ENCODE peak calls at places on chromosomes 5 and 9, in six cellular contexts. P is heart left ventricle; S is activated T-helper 9 cell treated with anti-CD3 and anti-CD28 coated beads, Interleukin-2, amount 50 U/mL, for 16 hours; A is kidney; E is stimulated activated naive CD4-positive, alpha-beta T cell; I is effector memory CD8-positive, alpha-beta T cell. T is an unnamed sample.

GRCh38 chr5:66864240-66864884 is 268.2 kb downstream of the MAST4 start:
- DNase-seq in P (peak; percentile 25), S (no peak), A (no peak), E (no peak), I (peak; percentile 7), T (peak; percentile 20)

GRCh38 chr5:56693220-56693579 is 122.1 kb upstream of the MAP3K1 start:
- DNase-seq in P (no peak), S (peak; percentile 45), A (no peak), E (no peak), I (no peak), T (no peak)

GRCh38 chr9:17839744-17840143 is 260.9 kb downstream of the SH3GL2 start:
- DNase-seq in P (no peak), S (no peak), A (no peak), E (no peak), I (no peak), T (no peak)

GRCh38 chr9:81497096-81497495 is 192.3 kb downstream of the TLE1 start:
- DNase-seq in P (no peak), S (no peak), A (no peak), E (no peak), I (no peak), T (no peak)

GRCh38 chr5:42109006-42109572 is 184.0 kb downstream of the FBXO4 start:
- DNase-seq in P (no peak), S (no peak), A (no peak), E (no peak), I (no peak), T (no peak)

GRCh38 chr9:90898229-90898628 is 96.6 kb downstream of the SYK start:
- DNase-seq in P (no peak), S (no peak), A (no peak), E (no peak), I (no peak), T (no peak)

GRCh38 chr9:1373445-1373844 is 323.3 kb downstream of the DMRT2 start:
- DNase-seq in P (no peak), S (no peak), A (no peak), E (no peak), I (no peak), T (no peak)

GRCh38 chr9:92685022-92685421 is 15.1 kb upstream of the IPPK start:
- DNase-seq in P (no peak), S (no peak), A (no peak), E (no peak), I (no peak), T (no peak)

GRCh38 chr9:23379842-23380241 is 446.2 kb downstream of the ELAVL2 start:
- DNase-seq in P (no peak), S (no peak), A (no peak), E (no peak), I (no peak), T (no peak)

GRCh38 chr9:124820606-124821246 is 32.5 kb upstream of the WDR38 start:
- DNase-seq in P (no peak), S (no peak), A (peak; percentile 16), E (no peak), I (no peak), T (no peak)

GRCh38 chr9:72817413-72817812 is 135.4 kb downstream of the ALDH1A1 start:
- DNase-seq in P (no peak), S (no peak), A (no peak), E (no peak), I (no peak), T (no peak)

GRCh38 chr9:126615791-126616447 is 2.2 kb downstream of the LMX1B start:
- DNase-seq in P (no peak), S (no peak), A (no peak), E (no peak), I (no peak), T (peak; percentile 32)

T was measured in GM20000.